ENCODE peak calls at places on chromosomes 1 and 21, in ten cellular contexts. T is lung, A is GM23338, C is OCI-LY7, W is uterus, P is A549, G is cardiac muscle cell, O is body of pancreas, V is PC-3, N is MM.1S. F is an unnamed sample.

GRCh38 chr1:2314803-2315710 is 76.3 kb downstream of the MORN1 start:
- DNase-seq in C (peak), O (peak), A (peak), V (peak), P (peak), N (no peak), W (peak), G (peak), T (no peak), F (peak)

GRCh38 chr1:191558389-191558788 is 599.9 kb upstream of the RGS18 start:
- DNase-seq in G (no peak), P (no peak), O (no peak), T (no peak), A (no peak), C (no peak), N (no peak), W (no peak), V (no peak), F (no peak)

GRCh38 chr1:44212355-44213221 is 683 bp upstream of the DMAP1 start:
- DNase-seq in G (no peak), T (no peak), W (no peak), A (no peak), V (no peak), O (no peak), N (peak), C (no peak), P (no peak), F (no peak)

GRCh38 chr1:116765962-116766361 is 11.7 kb downstream of the CD2 start:
- DNase-seq in V (no peak), T (no peak), A (no peak), N (no peak), C (no peak), G (no peak), P (no peak), O (no peak), W (no peak), F (no peak)

GRCh38 chr1:27623327-27624212 is 11.4 kb downstream of the FGR start:
- DNase-seq in A (no peak), G (no peak), N (no peak), C (no peak), V (no peak), O (no peak), T (no peak), P (no peak), W (no peak), F (no peak)

GRCh38 chr1:186643600-186643999 is 36.6 kb downstream of the PTGS2 start:
- DNase-seq in G (no peak), V (peak), O (no peak), N (no peak), T (no peak), W (no peak), C (no peak), A (no peak), P (peak), F (no peak)

GRCh38 chr1:193083365-193084088 is 21.7 kb downstream of the GLRX2 start:
- DNase-seq in V (no peak), P (no peak), W (no peak), A (no peak), N (peak), G (no peak), C (no peak), O (no peak), T (no peak), F (no peak)

GRCh38 chr1:89989791-89990190 is 5.1 kb upstream of the ZNF326 start:
- DNase-seq in T (no peak), N (no peak), V (peak), W (no peak), C (no peak), P (no peak), G (no peak), O (no peak), A (peak), F (no peak)

GRCh38 chr1:248820041-248820585 is 5.6 kb downstream of the SH3BP5L start:
- DNase-seq in P (no peak), G (no peak), O (no peak), N (no peak), W (no peak), V (no peak), A (no peak), T (no peak), C (no peak), F (no peak)

GRCh38 chr21:29300547-29301138 is 1.9 kb downstream of the BACH1 start:
- DNase-seq in G (no peak), A (no peak), T (no peak), O (no peak), C (peak), V (peak), N (peak), P (no peak), W (no peak), F (no peak)

GRCh38 chr1:160284220-160284781 is 632 bp downstream of the PEX19 start:
- DNase-seq in C (peak), P (peak), T (peak), O (peak), V (peak), N (peak), A (peak), G (peak), W (no peak), F (no peak)

GRCh38 chr21:26007911-26008579 is 162.5 kb downstream of the APP start:
- DNase-seq in P (no peak), O (no peak), W (no peak), C (no peak), N (no peak), A (no peak), G (no peak), T (no peak), V (no peak), F (no peak)

GRCh38 chr1:51924455-51924854 is 45.9 kb upstream of the NRDC start:
- DNase-seq in O (no peak), N (no peak), G (no peak), A (no peak), T (no peak), P (no peak), W (no peak), C (no peak), V (peak), F (no peak)

GRCh38 chr1:115282825-115283224 is 55.2 kb downstream of the NGF start:
- DNase-seq in T (peak), N (no peak), W (peak), O (peak), P (no peak), A (no peak), G (no peak), V (no peak), C (peak), F (peak)

GRCh38 chr21:27802816-27803475 is 836.1 kb upstream of the ADAMTS5 start:
- DNase-seq in P (no peak), A (peak), G (peak), W (peak), N (peak), V (peak), C (peak), O (peak), T (peak), F (no peak)

GRCh38 chr1:185157599-185158469 is 867 bp downstream of the SWT1 start:
- DNase-seq in T (no peak), A (peak), O (peak), C (no peak), P (no peak), N (peak), G (peak), W (no peak), V (peak), F (no peak)

GRCh38 chr1:25003457-25004190 is 73.5 kb upstream of the RUNX3 start:
- DNase-seq in W (no peak), V (peak), P (no peak), O (no peak), N (no peak), A (no peak), T (no peak), G (no peak), C (no peak), F (no peak)

GRCh38 chr21:42466700-42467612 is 29.1 kb downstream of the RSPH1 start:
- DNase-seq in O (peak), T (no peak), C (peak), P (no peak), N (peak), G (peak), W (no peak), V (peak), A (peak), F (no peak)

GRCh38 chr1:3483801-3484444 is 29.5 kb downstream of the ARHGEF16 start:
- DNase-seq in N (peak), T (peak), V (peak), W (no peak), G (peak), P (peak), O (peak), C (peak), A (peak), F (no peak)

GRCh38 chr1:46342084-46342656 is 1.6 kb downstream of the NSUN4 start:
- DNase-seq in C (peak), O (no peak), W (no peak), G (no peak), T (no peak), N (peak), A (peak), P (peak), V (peak), F (no peak)

GRCh38 chr21:25733859-25734653 is 648 bp downstream of the ATP5PF start:
- DNase-seq in V (peak), G (peak), P (no peak), T (peak), A (peak), C (peak), W (no peak), N (peak), O (no peak), F (no peak)

GRCh38 chr1:196399713-196400112 is 208.5 kb downstream of the KCNT2 start:
- DNase-seq in N (no peak), T (no peak), V (no peak), C (no peak), O (no peak), A (no peak), W (no peak), P (no peak), G (no peak), F (no peak)

GRCh38 chr1:44839561-44839960 is 3.5 kb downstream of the PTCH2 start:
- DNase-seq in N (no peak), V (no peak), G (no peak), P (no peak), T (no peak), C (no peak), A (no peak), W (no peak), O (no peak), F (no peak)

GRCh38 chr1:228964178-228964819 is 229.0 kb downstream of the RHOU start:
- DNase-seq in N (no peak), W (peak), P (no peak), V (peak), A (no peak), O (peak), G (no peak), T (no peak), C (no peak), F (peak)

GRCh38 chr1:111948209-111949131 is 41.0 kb downstream of the KCND3 start:
- DNase-seq in C (no peak), A (no peak), W (peak), T (no peak), P (no peak), V (peak), O (peak), N (no peak), G (no peak), F (no peak)

GRCh38 chr21:14273736-14274538 is 58.0 kb downstream of the RBM11 start:
- DNase-seq in V (no peak), N (no peak), G (no peak), P (no peak), C (no peak), O (peak), A (peak), T (peak), W (no peak), F (no peak)

GRCh38 chr1:27488523-27489138 is 1.3 kb downstream of the WASF2 start:
- DNase-seq in G (peak), N (no peak), W (peak), C (peak), O (no peak), A (peak), P (no peak), T (no peak), V (peak), F (no peak)

GRCh38 chr1:113153116-113153803 is 80.3 kb downstream of the LRIG2 start:
- DNase-seq in A (no peak), W (no peak), V (no peak), G (peak), P (no peak), O (peak), T (no peak), C (no peak), N (no peak), F (no peak)

GRCh38 chr21:38993561-38993960 is 187.8 kb downstream of the ETS2 start:
- DNase-seq in T (peak), V (peak), G (peak), C (no peak), O (peak), P (peak), W (peak), A (no peak), N (no peak), F (no peak)

GRCh38 chr1:27522148-27522859 is 32.3 kb upstream of the WASF2 start:
- DNase-seq in T (no peak), O (no peak), A (no peak), G (no peak), W (no peak), V (peak), P (no peak), C (no peak), N (no peak), F (no peak)

GRCh38 chr1:55519937-55520683 is 304.9 kb upstream of the USP24 start:
- DNase-seq in W (no peak), A (no peak), T (no peak), V (no peak), G (no peak), P (no peak), N (no peak), C (no peak), O (no peak), F (no peak)

GRCh38 chr1:42323551-42323950 is 11.5 kb downstream of the FOXJ3 start:
- DNase-seq in P (no peak), G (no peak), W (no peak), A (no peak), C (no peak), N (no peak), O (no peak), V (no peak), T (no peak), F (no peak)

GRCh38 chr1:18922319-18922726 is 20.0 kb upstream of the ALDH4A1 start:
- DNase-seq in P (peak), V (peak), T (peak), W (peak), N (no peak), A (no peak), C (no peak), O (peak), G (peak), F (peak)

DNA sequence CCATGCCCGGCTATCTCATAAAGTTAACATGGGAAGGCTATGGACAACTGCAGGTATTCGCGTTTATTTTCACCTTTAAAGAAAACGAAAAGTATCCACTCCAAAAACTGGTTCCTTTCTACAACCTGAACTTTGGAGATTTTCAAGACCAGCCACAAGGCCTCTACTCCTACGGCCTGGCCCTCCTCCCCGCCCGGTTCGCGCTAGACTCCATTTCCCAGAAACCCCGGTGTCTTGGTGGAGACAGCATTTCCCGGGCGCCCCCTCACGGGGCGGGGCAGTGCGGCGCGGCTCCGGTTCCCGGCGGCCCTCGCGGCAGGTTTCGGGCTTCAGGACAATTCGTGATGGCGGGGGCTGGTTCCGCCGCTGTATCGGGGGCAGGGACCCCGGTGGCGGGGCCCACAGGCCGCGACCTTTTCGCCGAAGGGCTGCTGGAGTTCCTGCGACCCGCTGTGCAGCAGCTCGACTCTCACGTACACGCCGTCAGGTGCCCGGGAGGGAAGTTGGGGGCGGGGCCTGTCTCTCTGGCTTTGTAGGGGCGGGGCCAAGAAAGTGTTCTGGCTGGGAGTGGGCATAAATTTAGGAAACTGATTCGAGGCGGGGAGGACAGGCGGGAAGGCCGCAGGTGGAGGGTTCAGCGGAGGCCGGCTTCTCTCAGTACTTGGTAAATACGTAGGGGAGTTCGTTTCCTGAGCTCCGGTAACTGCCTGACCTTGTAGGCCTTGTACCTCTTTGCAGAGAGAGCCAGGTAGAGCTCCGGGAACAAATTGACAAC is at the start of gene SNAPIN:
- DNase-seq in G (peak), O (peak), A (peak), N (peak), W (peak), T (peak), C (peak), P (peak), V (peak), F (peak)
- TF ChIP-seq CTCF in G (peak), O (no peak), A (no peak), N (no peak), W (no peak), T (no peak), C (peak), P (no peak), V (no peak), F (peak)

DNA sequence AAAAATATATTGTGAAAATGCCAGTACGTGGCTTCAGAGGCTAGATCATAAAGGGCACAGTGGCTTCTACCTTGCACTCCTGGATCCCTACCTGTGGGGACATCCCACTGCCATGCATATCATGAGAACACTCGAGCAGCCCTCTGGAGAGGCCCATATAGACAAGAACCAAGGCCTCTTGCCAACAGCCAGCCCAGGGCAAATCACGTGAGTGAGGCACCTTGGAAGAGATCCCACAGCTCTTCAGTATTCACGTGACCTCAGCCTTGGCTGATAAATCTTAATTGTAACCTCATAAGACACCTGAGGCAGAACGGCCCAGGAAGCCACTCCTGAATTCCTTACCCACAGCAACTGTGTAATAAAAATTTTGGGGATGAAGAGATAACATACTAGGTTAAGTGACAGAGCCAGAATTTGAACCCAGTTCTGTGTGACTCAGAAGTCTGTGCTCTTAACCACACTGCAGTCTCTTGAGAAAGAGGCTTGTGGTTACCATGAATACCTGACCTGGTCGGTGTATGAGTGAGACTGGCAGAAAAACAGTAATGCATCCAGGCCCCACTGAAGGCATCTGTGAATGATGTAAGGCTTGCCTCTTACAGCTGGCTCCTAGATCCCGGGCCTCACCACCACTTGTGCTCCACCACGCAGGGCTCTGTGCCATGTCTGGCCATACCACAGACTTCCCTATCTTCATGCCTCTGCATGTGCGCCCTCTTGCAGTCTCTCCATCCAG is 6.9 kb upstream of the A3GALT2 start:
- DNase-seq in N (no peak), V (peak), O (peak), W (peak), A (no peak), G (no peak), T (peak), C (no peak), P (no peak), F (peak)
- H3K27ac ChIP-seq in N (no peak), V (peak), O (no peak), W (peak), A (no peak), G (no peak), T (peak), C (no peak), P (no peak), F (no peak)

GRCh38 chr1:6357243-6357929 is 36.2 kb downstream of the ACOT7 start:
- DNase-seq in N (no peak), A (peak), T (no peak), G (no peak), C (peak), P (no peak), O (no peak), V (peak), W (no peak), F (no peak)
- TF ChIP-seq CTCF in N (peak), A (peak), T (no peak), G (peak), C (peak), P (no peak), O (no peak), V (peak), W (no peak), F (no peak)

GRCh38 chr1:212289262-212290077 is 4.3 kb downstream of the PPP2R5A start:
- DNase-seq in T (no peak), V (no peak), N (no peak), A (no peak), C (no peak), P (no peak), W (no peak), G (no peak), O (no peak), F (no peak)

GRCh38 chr1:212292250-212292924 is 7.2 kb downstream of the PPP2R5A start:
- DNase-seq in A (no peak), W (no peak), C (no peak), V (no peak), G (no peak), O (no peak), P (no peak), T (no peak), N (no peak), F (no peak)

GRCh38 chr1:212293579-212293978 is 8.4 kb downstream of the PPP2R5A start:
- DNase-seq in O (no peak), A (peak), G (peak), W (no peak), T (no peak), V (no peak), N (no peak), P (no peak), C (no peak), F (no peak)

GRCh38 chr1:212290608-212291007 is 5.4 kb downstream of the PPP2R5A start:
- DNase-seq in N (no peak), T (no peak), V (peak), O (no peak), P (no peak), G (no peak), C (no peak), W (no peak), A (no peak), F (no peak)

DNA sequence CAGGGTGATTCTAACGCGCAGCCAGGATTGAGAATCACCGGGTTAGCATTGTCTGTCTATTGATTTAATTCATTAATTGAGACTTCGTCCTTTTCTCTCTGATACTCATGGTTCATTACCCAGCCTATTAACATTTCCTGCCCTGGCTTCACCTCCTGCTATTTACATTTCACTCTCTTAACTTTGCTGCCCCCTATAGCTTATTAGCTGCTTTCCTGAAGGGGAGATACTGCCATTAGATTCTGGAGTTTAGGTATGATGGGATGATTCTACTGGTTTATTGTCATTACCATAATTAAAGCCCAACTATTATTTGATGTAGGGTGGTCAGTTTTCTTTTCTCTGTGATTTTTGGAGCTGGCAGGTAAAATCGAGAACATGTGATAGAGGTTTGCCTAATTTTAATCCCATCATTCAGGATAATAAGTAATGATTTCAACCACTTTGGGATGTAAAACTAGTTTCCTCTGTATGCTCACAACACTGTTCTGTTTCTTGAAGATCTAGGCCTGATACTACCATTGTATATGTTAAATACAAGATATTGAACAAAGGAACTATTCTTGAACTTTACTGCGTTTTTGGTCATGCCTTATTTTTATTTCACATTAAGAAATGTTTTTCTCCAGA is 6.4 kb downstream of the PPP2R5A start:
- DNase-seq in C (peak), N (peak), T (no peak), V (peak), W (no peak), G (peak), A (peak), P (peak), O (no peak), F (no peak)
- H3K27ac ChIP-seq in C (no peak), N (no peak), T (no peak), V (no peak), W (no peak), G (no peak), A (no peak), P (no peak), O (no peak), F (no peak)

GRCh38 chr1:163170975-163171676 is 31.6 kb downstream of the RGS5 start:
- DNase-seq in W (no peak), C (no peak), G (no peak), V (peak), T (no peak), P (peak), N (peak), A (peak), O (no peak), F (no peak)
- TF ChIP-seq CTCF in W (no peak), C (peak), G (peak), V (peak), T (no peak), P (no peak), N (peak), A (peak), O (no peak), F (no peak)

F was measured in ovary.